ENCODE peak calls at places on chromosomes 12 and 14, in six cellular contexts. A is heart right ventricle, P is cardiac muscle cell, C is heart left ventricle, H is neuronal stem cell, Z is PC-3. T is an unnamed sample. For H3K4me1, the result is how much of the 10 kb centered on the place peaks cover.

GRCh38 chr14:35875296-35875695 is 49.2 kb downstream of the BRMS1L start:
- DNase-seq in A (no peak), P (no peak), C (no peak), H (no peak), Z (no peak), T (no peak)

GRCh38 chr12:121217761-121218160 is 7.8 kb downstream of the P2RX4 start:
- DNase-seq in A (no peak), P (no peak), C (no peak), H (no peak), Z (no peak), T (no peak)

GRCh38 chr12:39367494-39367893 is 75.4 kb downstream of the KIF21A start:
- DNase-seq in A (no peak), P (no peak), C (no peak), H (no peak), Z (no peak), T (no peak)

GRCh38 chr12:19915392-19916192 is 452.7 kb upstream of the PDE3A start:
- DNase-seq in A (peak), P (peak), C (no peak), H (peak), Z (peak), T (no peak)

GRCh38 chr14:103448097-103448496 is 62.9 kb downstream of the MARK3 start:
- DNase-seq in A (no peak), P (no peak), C (no peak), H (no peak), Z (peak), T (no peak)

GRCh38 chr14:21264025-21264801 is 5.0 kb downstream of the HNRNPC start:
- DNase-seq in A (no peak), P (no peak), C (no peak), H (no peak), Z (peak), T (no peak)

GRCh38 chr14:77120771-77121743 is 20.5 kb downstream of the ZDHHC22 start:
- DNase-seq in A (no peak), P (no peak), C (no peak), H (no peak), Z (no peak), T (no peak)

GRCh38 chr12:58907326-58907855 is 12.9 kb downstream of the LRIG3 start:
- DNase-seq in A (no peak), P (no peak), C (no peak), H (no peak), Z (no peak), T (no peak)

GRCh38 chr12:18422849-18423248 is 161.5 kb downstream of the PIK3C2G start:
- DNase-seq in A (no peak), P (no peak), C (no peak), H (no peak), Z (no peak), T (no peak)

GRCh38 chr12:20101046-20101445 is 267.3 kb upstream of the PDE3A start:
- DNase-seq in A (no peak), P (no peak), C (peak), H (no peak), Z (no peak), T (no peak)

GRCh38 chr12:117850048-117850447 is 118.7 kb downstream of the KSR2 start:
- DNase-seq in A (no peak), P (peak), C (no peak), H (peak), Z (peak), T (no peak)

GRCh38 chr12:19095869-19096480 is 33.6 kb upstream of the PLEKHA5 start:
- DNase-seq in A (no peak), P (no peak), C (no peak), H (no peak), Z (peak), T (no peak)

GRCh38 chr12:71684081-71684480 is 1.8 kb upstream of the TMEM19 start:
- DNase-seq in A (no peak), P (no peak), C (no peak), H (no peak), Z (no peak), T (no peak)

GRCh38 chr14:34911209-34912150 is 36.3 kb upstream of the BAZ1A start:
- DNase-seq in A (no peak), P (peak), C (no peak), H (no peak), Z (peak), T (no peak)

GRCh38 chr14:93078830-93079229 is 36.9 kb downstream of the ITPK1 start:
- DNase-seq in A (no peak), P (no peak), C (no peak), H (no peak), Z (no peak), T (no peak)

GRCh38 chr14:93073833-93074769 is 41.6 kb downstream of the ITPK1 start:
- DNase-seq in A (no peak), P (no peak), C (peak), H (no peak), Z (no peak), T (peak)

GRCh38 chr14:93076755-93077154 is 39.0 kb downstream of the ITPK1 start:
- DNase-seq in A (no peak), P (no peak), C (no peak), H (no peak), Z (no peak), T (no peak)

GRCh38 chr14:93073366-93073722 is 42.4 kb downstream of the ITPK1 start:
- DNase-seq in A (no peak), P (no peak), C (no peak), H (no peak), Z (no peak), T (no peak)

DNA sequence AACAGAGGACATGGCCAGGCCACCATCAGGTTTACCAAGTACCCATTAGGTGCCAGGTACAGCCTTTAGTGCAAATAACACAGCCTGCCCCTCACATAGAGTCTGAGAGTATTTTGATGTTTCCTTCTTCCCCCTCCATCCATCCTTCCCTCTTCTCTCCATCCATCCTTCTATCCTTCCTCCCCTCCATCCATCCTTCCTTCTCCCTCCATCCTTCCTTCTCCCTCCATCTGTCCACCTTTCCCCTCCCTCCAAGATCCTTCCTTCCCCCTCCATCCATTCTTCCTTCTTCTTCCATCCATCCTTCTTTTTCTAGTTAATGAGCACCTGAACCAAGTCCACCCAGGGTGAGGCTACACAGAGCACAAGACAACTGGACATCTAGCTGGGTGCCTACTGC is 39.8 kb downstream of the ITPK1 start:
- DNase-seq in A (no peak), P (no peak), C (no peak), H (no peak), Z (no peak), T (no peak)
- H3K27ac ChIP-seq in A (no peak), P (no peak), C (no peak), H (no peak), Z (no peak), T (no peak)

GRCh38 chr12:10708862-10709261 is 14.3 kb downstream of the YBX3 start:
- DNase-seq in A (no peak), P (peak), C (no peak), H (no peak), Z (no peak), T (no peak)
- H3K4me1 ChIP-seq in A (under half), P (under half), C (under half), H (under half), Z (under half), T (under half)

GRCh38 chr14:61574514-61574807 is 120.9 kb upstream of the HIF1A start:
- DNase-seq in A (no peak), P (no peak), C (no peak), H (no peak), Z (no peak), T (no peak)
- H3K4me3 ChIP-seq in A (no peak), P (no peak), C (no peak), H (no peak), Z (no peak), T (no peak)

GRCh38 chr12:42790761-42791151 is 201.2 kb upstream of the PRICKLE1 start:
- DNase-seq in A (no peak), P (peak), C (no peak), H (no peak), Z (peak), T (no peak)
- H3K27ac ChIP-seq in A (no peak), P (peak), C (no peak), H (no peak), Z (no peak), T (no peak)

DNA sequence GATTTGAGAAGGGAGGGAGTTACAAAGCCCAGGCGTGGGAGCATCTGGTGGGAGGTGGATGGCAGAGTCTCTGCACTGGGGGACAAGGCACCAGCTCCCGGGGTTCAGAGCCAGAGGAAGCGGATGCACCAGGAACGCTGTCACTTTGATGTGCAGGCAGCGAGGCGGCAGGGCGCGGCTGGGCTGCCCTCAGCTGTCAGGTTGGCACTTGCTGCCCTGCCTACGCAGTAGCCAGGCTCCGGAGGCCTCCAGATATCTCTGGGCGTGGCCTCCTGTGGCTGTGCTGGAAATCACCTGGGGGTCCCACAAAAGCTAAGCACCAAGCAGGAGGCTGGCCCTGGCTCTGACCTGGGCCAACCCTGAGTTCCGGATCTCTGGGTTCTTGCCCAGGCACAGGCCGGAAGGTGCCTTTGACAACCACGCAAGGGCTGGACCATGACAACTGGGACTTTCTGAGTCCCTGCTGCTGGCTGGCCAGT is 62.1 kb upstream of the MAP1LC3B2 start:
- DNase-seq in A (no peak), P (no peak), C (no peak), H (no peak), Z (no peak), T (no peak)
- H3K4me1 ChIP-seq in A (under half), P (under half), C (under half), H (under half), Z (half or more), T (under half)

GRCh38 chr12:89709157-89709993 is 737 bp upstream of the ATP2B1 start:
- DNase-seq in A (peak), P (peak), C (peak), H (peak), Z (peak), T (peak)

GRCh38 chr12:89708793-89709156 is at the start of gene ATP2B1:
- DNase-seq in A (peak), P (peak), C (peak), H (peak), Z (peak), T (peak)

GRCh38 chr12:89709994-89710872 is 1.6 kb upstream of the ATP2B1 start:
- DNase-seq in A (peak), P (no peak), C (no peak), H (no peak), Z (peak), T (peak)

GRCh38 chr12:89707992-89708792 is 446 bp downstream of the ATP2B1 start:
- DNase-seq in A (peak), P (no peak), C (peak), H (no peak), Z (peak), T (peak)

DNA sequence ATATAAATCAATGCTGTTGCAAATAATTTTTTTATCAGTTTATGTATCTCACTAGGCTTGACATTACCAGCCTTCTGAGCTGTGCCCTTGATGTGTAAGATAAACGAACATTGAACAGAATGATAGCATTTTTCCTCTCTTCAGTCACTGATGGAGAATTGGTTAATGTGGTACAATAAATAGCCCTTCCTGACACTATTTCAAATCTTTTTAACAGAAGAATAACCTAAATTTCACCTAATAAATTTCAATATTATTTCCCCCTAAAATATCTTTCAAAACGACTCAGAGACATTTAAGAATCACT is 2.2 kb upstream of the ATP2B1 start:
- DNase-seq in A (no peak), P (no peak), C (no peak), H (no peak), Z (peak), T (no peak)
- H3K4me3 ChIP-seq in A (no peak), P (peak), C (no peak), H (peak), Z (peak), T (no peak)

DNA sequence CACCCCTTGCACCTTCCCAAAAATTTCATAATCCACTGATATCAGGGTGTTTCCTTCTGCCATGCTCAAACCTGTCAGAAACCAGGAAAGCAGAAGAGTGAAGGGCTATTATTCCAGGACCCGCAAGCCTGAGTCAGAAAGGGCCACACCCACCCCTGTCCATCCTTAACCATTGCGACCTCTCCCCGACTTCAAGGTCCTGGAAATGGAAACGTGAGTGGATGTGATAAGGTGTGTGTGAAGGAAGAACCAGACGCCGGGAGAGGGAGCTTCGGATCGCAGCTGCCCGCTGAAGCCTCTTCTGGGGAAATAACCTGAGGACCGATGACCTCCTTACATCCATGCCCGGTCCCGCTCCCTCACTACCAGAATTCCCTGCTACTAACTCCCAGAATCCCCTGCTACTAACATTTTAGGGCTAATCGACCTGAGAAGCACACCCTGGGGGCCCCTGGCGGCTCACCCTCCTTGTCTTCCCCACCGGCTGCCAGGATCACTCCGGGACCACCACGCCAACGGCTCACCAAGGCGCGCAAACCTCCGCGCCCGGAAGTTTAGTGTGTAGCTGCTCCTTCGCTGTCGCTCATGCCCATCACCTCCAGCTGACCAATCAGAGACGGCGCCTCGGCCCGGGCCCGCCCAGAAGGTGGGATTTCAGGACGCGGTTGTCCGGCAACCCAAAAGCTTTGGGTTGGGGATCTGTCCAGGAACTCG is at the start of gene ACYP1:
- DNase-seq in A (peak), P (peak), C (peak), H (peak), Z (peak), T (peak)
- H3K27ac ChIP-seq in A (peak), P (peak), C (peak), H (no peak), Z (peak), T (peak)

GRCh38 chr14:100982356-100982755 is 78.8 kb upstream of the RTL1 start:
- DNase-seq in A (no peak), P (no peak), C (no peak), H (no peak), Z (no peak), T (no peak)
- H3K4me1 ChIP-seq in A (under half), P (under half), C (under half), H (under half), Z (half or more), T (under half)